ENCODE peak calls at places on chromosomes 7 and 10, in six cellular contexts. One of them, this sample, is unnamed.

GRCh38 chr7:128206017-128206746 is 34.9 kb upstream of the LEP start:
- DNase-seq in Calu3: no peak
- DNase-seq in CD8-positive, alpha-beta T cell: no peak
- DNase-seq in left ventricle myocardium inferior: no peak
- DNase-seq in IMR-90: no peak
- DNase-seq in neural crest cell: no peak
- DNase-seq in this sample: no peak

GRCh38 chr7:117791877-117792780 is 81.1 kb downstream of the CTTNBP2 start:
- DNase-seq in IMR-90: no peak
- DNase-seq in neural crest cell: no peak
- DNase-seq in left ventricle myocardium inferior: no peak
- DNase-seq in Calu3: no peak
- DNase-seq in CD8-positive, alpha-beta T cell: no peak
- DNase-seq in this sample: peak; percentile 12

GRCh38 chr10:78319371-78319770 is 285.7 kb downstream of the RPS24 start:
- DNase-seq in CD8-positive, alpha-beta T cell: no peak
- DNase-seq in neural crest cell: no peak
- DNase-seq in IMR-90: no peak
- DNase-seq in Calu3: no peak
- DNase-seq in left ventricle myocardium inferior: no peak
- DNase-seq in this sample: no peak

GRCh38 chr10:99529483-99530107 is 3.1 kb upstream of the NKX2-3 start:
- DNase-seq in Calu3: no peak
- DNase-seq in CD8-positive, alpha-beta T cell: no peak
- DNase-seq in neural crest cell: no peak
- DNase-seq in left ventricle myocardium inferior: no peak
- DNase-seq in IMR-90: no peak
- DNase-seq in this sample: peak; percentile 8

GRCh38 chr7:17444151-17444550 is 145.7 kb downstream of the AHR start:
- DNase-seq in Calu3: no peak
- DNase-seq in left ventricle myocardium inferior: no peak
- DNase-seq in IMR-90: no peak
- DNase-seq in CD8-positive, alpha-beta T cell: no peak
- DNase-seq in neural crest cell: no peak
- DNase-seq in this sample: no peak

GRCh38 chr10:78435484-78436222 is 402.0 kb downstream of the RPS24 start:
- DNase-seq in IMR-90: no peak
- DNase-seq in neural crest cell: no peak
- DNase-seq in CD8-positive, alpha-beta T cell: no peak
- DNase-seq in Calu3: no peak
- DNase-seq in left ventricle myocardium inferior: no peak
- DNase-seq in this sample: no peak

GRCh38 chr7:151442776-151443496 is 3.0 kb upstream of the CRYGN start:
- DNase-seq in Calu3: no peak
- DNase-seq in neural crest cell: no peak
- DNase-seq in CD8-positive, alpha-beta T cell: no peak
- DNase-seq in left ventricle myocardium inferior: no peak
- DNase-seq in IMR-90: no peak
- DNase-seq in this sample: no peak

GRCh38 chr7:34207810-34208209 is 302.5 kb downstream of the BMPER start:
- DNase-seq in CD8-positive, alpha-beta T cell: no peak
- DNase-seq in IMR-90: no peak
- DNase-seq in Calu3: no peak
- DNase-seq in left ventricle myocardium inferior: no peak
- DNase-seq in neural crest cell: no peak
- DNase-seq in this sample: no peak

GRCh38 chr7:8442814-8443304 is 9.4 kb downstream of the NXPH1 start:
- DNase-seq in IMR-90: no peak
- DNase-seq in CD8-positive, alpha-beta T cell: no peak
- DNase-seq in neural crest cell: peak; percentile 84
- DNase-seq in left ventricle myocardium inferior: peak; percentile 46
- DNase-seq in Calu3: peak; percentile 72
- DNase-seq in this sample: peak; percentile 51

GRCh38 chr7:127704211-127704610 is 52.2 kb downstream of the SND1 start:
- DNase-seq in left ventricle myocardium inferior: no peak
- DNase-seq in IMR-90: no peak
- DNase-seq in CD8-positive, alpha-beta T cell: no peak
- DNase-seq in Calu3: peak; percentile 47
- DNase-seq in neural crest cell: no peak
- DNase-seq in this sample: no peak

GRCh38 chr7:35985126-35985754 is 167.8 kb upstream of the EEPD1 start:
- DNase-seq in IMR-90: peak; percentile 70
- DNase-seq in left ventricle myocardium inferior: peak; percentile 76
- DNase-seq in neural crest cell: peak; percentile 69
- DNase-seq in Calu3: peak; percentile 94
- DNase-seq in CD8-positive, alpha-beta T cell: peak; percentile 63
- DNase-seq in this sample: peak; percentile 83

GRCh38 chr7:132882714-132883428 is 199.0 kb downstream of the CHCHD3 start:
- DNase-seq in IMR-90: no peak
- DNase-seq in CD8-positive, alpha-beta T cell: no peak
- DNase-seq in neural crest cell: no peak
- DNase-seq in Calu3: no peak
- DNase-seq in left ventricle myocardium inferior: no peak
- DNase-seq in this sample: no peak

GRCh38 chr10:5293691-5294550 is 70.8 kb upstream of the UCN3 start:
- DNase-seq in CD8-positive, alpha-beta T cell: no peak
- DNase-seq in IMR-90: peak; percentile 33
- DNase-seq in Calu3: peak; percentile 82
- DNase-seq in neural crest cell: peak; percentile 65
- DNase-seq in left ventricle myocardium inferior: peak; percentile 47
- DNase-seq in this sample: peak; percentile 27

GRCh38 chr7:140126435-140127034 is 50.2 kb downstream of the KDM7A start:
- DNase-seq in neural crest cell: no peak
- DNase-seq in IMR-90: no peak
- DNase-seq in left ventricle myocardium inferior: no peak
- DNase-seq in Calu3: no peak
- DNase-seq in CD8-positive, alpha-beta T cell: no peak
- DNase-seq in this sample: no peak

GRCh38 chr7:123761729-123762128 is 12.9 kb upstream of the WASL start:
- DNase-seq in CD8-positive, alpha-beta T cell: no peak
- DNase-seq in left ventricle myocardium inferior: no peak
- DNase-seq in neural crest cell: no peak
- DNase-seq in IMR-90: no peak
- DNase-seq in Calu3: no peak
- DNase-seq in this sample: no peak

GRCh38 chr10:43814611-43815010 is 165.9 kb upstream of the ZNF32 start:
- DNase-seq in IMR-90: peak; percentile 30
- DNase-seq in Calu3: no peak
- DNase-seq in left ventricle myocardium inferior: no peak
- DNase-seq in neural crest cell: no peak
- DNase-seq in CD8-positive, alpha-beta T cell: no peak
- DNase-seq in this sample: no peak

GRCh38 chr10:43645866-43646265 is 2.8 kb downstream of the ZNF32 start:
- DNase-seq in neural crest cell: no peak
- DNase-seq in left ventricle myocardium inferior: no peak
- DNase-seq in IMR-90: no peak
- DNase-seq in CD8-positive, alpha-beta T cell: no peak
- DNase-seq in Calu3: no peak
- DNase-seq in this sample: no peak

DNA sequence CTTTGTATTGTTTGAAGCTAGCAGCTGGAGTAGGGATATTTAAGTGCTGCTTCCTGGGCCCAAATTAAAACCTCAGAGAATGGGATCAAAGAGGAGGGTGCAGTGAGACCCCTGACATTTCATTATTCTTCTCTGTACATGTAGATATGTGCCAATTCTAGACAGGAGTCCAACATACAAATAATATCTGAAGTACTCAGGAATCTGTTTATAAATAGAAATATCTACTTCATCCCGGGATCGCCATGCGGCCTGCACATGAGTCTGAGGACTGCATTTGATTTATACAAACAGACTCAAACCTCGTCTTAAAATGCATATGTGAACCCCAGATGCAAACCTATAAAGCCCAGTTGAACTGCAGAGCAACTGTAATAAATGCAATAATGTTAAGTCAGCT is 167.2 kb downstream of the PARD3 start:
- DNase-seq in Calu3: no peak
- DNase-seq in neural crest cell: no peak
- DNase-seq in left ventricle myocardium inferior: no peak
- DNase-seq in IMR-90: no peak
- DNase-seq in CD8-positive, alpha-beta T cell: no peak
- DNase-seq in this sample: no peak
- TF ChIP-seq CTCF in Calu3: no peak
- TF ChIP-seq CTCF in neural crest cell: no peak
- TF ChIP-seq CTCF in left ventricle myocardium inferior: no peak
- TF ChIP-seq CTCF in IMR-90: no peak
- TF ChIP-seq CTCF in CD8-positive, alpha-beta T cell: no peak
- TF ChIP-seq CTCF in this sample: no peak

GRCh38 chr7:15781944-15782343 is 95.5 kb upstream of the MEOX2 start:
- DNase-seq in Calu3: no peak
- DNase-seq in IMR-90: no peak
- DNase-seq in left ventricle myocardium inferior: no peak
- DNase-seq in CD8-positive, alpha-beta T cell: no peak
- DNase-seq in neural crest cell: no peak
- DNase-seq in this sample: no peak

GRCh38 chr7:15780271-15780670 is 93.8 kb upstream of the MEOX2 start:
- DNase-seq in left ventricle myocardium inferior: no peak
- DNase-seq in neural crest cell: no peak
- DNase-seq in Calu3: peak; percentile 56
- DNase-seq in IMR-90: peak; percentile 10
- DNase-seq in CD8-positive, alpha-beta T cell: no peak
- DNase-seq in this sample: no peak

GRCh38 chr7:15783971-15784693 is 97.6 kb upstream of the MEOX2 start:
- DNase-seq in Calu3: no peak
- DNase-seq in neural crest cell: peak; percentile 16
- DNase-seq in CD8-positive, alpha-beta T cell: no peak
- DNase-seq in IMR-90: no peak
- DNase-seq in left ventricle myocardium inferior: no peak
- DNase-seq in this sample: no peak

DNA sequence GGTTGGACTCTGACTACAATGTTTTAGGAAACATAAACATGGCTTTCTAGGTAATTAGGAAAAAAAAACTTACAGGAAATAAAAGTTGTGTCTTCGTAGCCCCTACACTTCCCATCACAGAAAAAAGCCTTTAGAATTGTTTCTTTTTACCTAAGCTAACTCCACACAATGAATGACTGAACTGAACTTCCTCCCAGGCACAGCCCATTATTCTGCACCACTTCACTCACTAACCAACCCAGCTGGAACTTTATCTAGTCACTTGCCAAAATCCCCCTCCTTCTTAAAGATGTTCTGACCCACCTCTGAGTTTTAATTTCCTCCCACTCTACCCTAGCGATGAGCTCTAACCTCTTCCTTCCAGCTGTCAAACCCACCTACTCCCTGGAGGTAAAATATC is 91.7 kb upstream of the MEOX2 start:
- DNase-seq in neural crest cell: no peak
- DNase-seq in left ventricle myocardium inferior: no peak
- DNase-seq in IMR-90: no peak
- DNase-seq in CD8-positive, alpha-beta T cell: no peak
- DNase-seq in Calu3: no peak
- DNase-seq in this sample: no peak
- TF ChIP-seq CTCF in neural crest cell: no peak
- TF ChIP-seq CTCF in left ventricle myocardium inferior: no peak
- TF ChIP-seq CTCF in IMR-90: no peak
- TF ChIP-seq CTCF in CD8-positive, alpha-beta T cell: no peak
- TF ChIP-seq CTCF in Calu3: no peak
- TF ChIP-seq CTCF in this sample: no peak

GRCh38 chr10:32346134-32346550 is 816 bp downstream of the EPC1 start:
- DNase-seq in CD8-positive, alpha-beta T cell: peak; percentile 91
- DNase-seq in IMR-90: peak; percentile 94
- DNase-seq in neural crest cell: peak; percentile 89
- DNase-seq in Calu3: peak; percentile 98
- DNase-seq in left ventricle myocardium inferior: peak; percentile 96
- DNase-seq in this sample: peak; percentile 96

GRCh38 chr10:32349199-32349585 is 2.2 kb upstream of the EPC1 start:
- DNase-seq in Calu3: no peak
- DNase-seq in IMR-90: no peak
- DNase-seq in left ventricle myocardium inferior: no peak
- DNase-seq in neural crest cell: no peak
- DNase-seq in CD8-positive, alpha-beta T cell: no peak
- DNase-seq in this sample: no peak

GRCh38 chr10:32348297-32349198 is 1.6 kb upstream of the EPC1 start:
- DNase-seq in Calu3: no peak
- DNase-seq in IMR-90: no peak
- DNase-seq in left ventricle myocardium inferior: no peak
- DNase-seq in CD8-positive, alpha-beta T cell: no peak
- DNase-seq in neural crest cell: no peak
- DNase-seq in this sample: no peak

GRCh38 chr10:32346551-32347362 is at the start of gene EPC1:
- DNase-seq in Calu3: peak; percentile 89
- DNase-seq in CD8-positive, alpha-beta T cell: peak; percentile 78
- DNase-seq in left ventricle myocardium inferior: peak; percentile 88
- DNase-seq in IMR-90: peak; percentile 86
- DNase-seq in neural crest cell: peak; percentile 73
- DNase-seq in this sample: peak; percentile 96

DNA sequence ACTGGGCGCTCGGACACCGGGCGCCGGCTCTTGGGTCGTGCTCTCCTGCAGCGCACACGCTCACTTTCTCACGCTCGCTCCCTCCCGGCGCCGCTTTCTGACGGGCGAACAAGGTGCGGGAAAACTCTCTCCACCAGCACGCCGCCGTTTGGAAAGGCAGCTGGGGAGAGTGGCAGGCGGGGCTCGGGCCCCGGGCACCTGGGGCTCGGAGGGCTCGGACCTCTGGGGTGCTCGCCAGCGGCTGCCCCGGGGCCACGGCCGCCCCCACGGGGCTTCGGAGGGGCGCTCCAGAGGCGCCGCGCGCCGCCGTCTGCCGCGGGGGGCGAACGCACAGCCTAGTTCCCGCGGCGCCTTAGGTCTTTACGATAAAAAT is 391 bp upstream of the EPC1 start:
- DNase-seq in neural crest cell: no peak
- DNase-seq in IMR-90: no peak
- DNase-seq in Calu3: no peak
- DNase-seq in left ventricle myocardium inferior: no peak
- DNase-seq in CD8-positive, alpha-beta T cell: no peak
- DNase-seq in this sample: no peak
- TF ChIP-seq CTCF in neural crest cell: no peak
- TF ChIP-seq CTCF in IMR-90: no peak
- TF ChIP-seq CTCF in Calu3: no peak
- TF ChIP-seq CTCF in left ventricle myocardium inferior: no peak
- TF ChIP-seq CTCF in CD8-positive, alpha-beta T cell: no peak
- TF ChIP-seq CTCF in this sample: no peak

GRCh38 chr10:48444266-48444665 is 137.8 kb downstream of the MAPK8 start:
- DNase-seq in neural crest cell: no peak
- DNase-seq in IMR-90: peak; percentile 51
- DNase-seq in CD8-positive, alpha-beta T cell: no peak
- DNase-seq in Calu3: no peak
- DNase-seq in left ventricle myocardium inferior: no peak
- DNase-seq in this sample: no peak
- TF ChIP-seq CTCF in neural crest cell: peak; percentile 20
- TF ChIP-seq CTCF in IMR-90: peak; percentile 33
- TF ChIP-seq CTCF in CD8-positive, alpha-beta T cell: no peak
- TF ChIP-seq CTCF in Calu3: no peak
- TF ChIP-seq CTCF in left ventricle myocardium inferior: peak; percentile 48
- TF ChIP-seq CTCF in this sample: no peak

DNA sequence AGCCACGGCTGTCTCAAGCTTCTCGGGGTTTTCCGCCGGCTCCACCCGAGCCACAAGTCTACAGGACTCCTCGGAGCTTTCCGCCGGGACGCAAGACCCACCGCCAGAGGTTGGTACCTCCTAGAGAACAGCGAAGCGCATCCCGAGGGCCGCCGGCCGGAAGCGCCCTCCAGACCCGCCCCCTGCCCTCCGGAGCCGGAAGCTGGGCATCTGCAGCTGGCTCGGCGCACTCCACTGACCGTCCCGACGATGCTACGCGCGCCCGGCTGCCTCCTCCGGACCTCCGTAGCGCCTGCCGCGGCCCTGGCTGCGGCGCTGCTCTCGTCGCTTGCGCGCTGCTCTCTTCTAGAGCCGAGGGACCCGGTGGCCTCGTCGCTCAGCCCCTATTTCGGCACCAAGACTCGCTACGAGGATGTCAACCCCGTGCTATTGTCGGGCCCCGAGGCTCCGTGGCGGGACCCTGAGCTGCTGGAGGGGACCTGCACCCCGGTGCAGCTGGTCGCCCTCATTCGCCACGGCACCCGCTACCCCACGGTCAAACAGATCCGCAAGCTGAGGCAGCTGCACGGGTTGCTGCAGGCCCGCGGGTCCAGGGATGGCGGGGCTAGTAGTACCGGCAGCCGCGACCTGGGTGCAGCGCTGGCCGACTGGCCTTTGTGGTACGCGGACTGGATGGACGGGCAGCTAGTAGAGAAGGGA is at the start of gene MINPP1:
- DNase-seq in Calu3: peak; percentile 80
- DNase-seq in CD8-positive, alpha-beta T cell: peak; percentile 23
- DNase-seq in IMR-90: peak; percentile 84
- DNase-seq in left ventricle myocardium inferior: peak; percentile 85
- DNase-seq in neural crest cell: peak; percentile 77
- DNase-seq in this sample: peak; percentile 88
- TF ChIP-seq CTCF in Calu3: no peak
- TF ChIP-seq CTCF in CD8-positive, alpha-beta T cell: no peak
- TF ChIP-seq CTCF in IMR-90: no peak
- TF ChIP-seq CTCF in left ventricle myocardium inferior: no peak
- TF ChIP-seq CTCF in neural crest cell: no peak
- TF ChIP-seq CTCF in this sample: no peak